ENCODE peak calls at places on chromosomes 13 and 19, in four cellular contexts. W is CD4-positive, alpha-beta T cell; I is psoas muscle; R is right cardiac atrium. O is an unnamed sample.

GRCh38 chr19:5567360-5567970 is at the start of gene TINCR:
- DNase-seq in W (no peak), I (no peak), R (no peak), O (no peak)

GRCh38 chr19:11853358-11853757 is 4.8 kb downstream of the ZNF439 start:
- DNase-seq in W (no peak), I (no peak), R (no peak), O (no peak)

GRCh38 chr13:105196052-105196451 is 1339.4 kb downstream of the EFNB2 start:
- DNase-seq in W (no peak), I (no peak), R (no peak), O (no peak)

GRCh38 chr13:40064723-40065122 is 409.3 kb downstream of the COG6 start:
- DNase-seq in W (no peak), I (no peak), R (no peak), O (no peak)

GRCh38 chr19:53867225-53868090 is at the start of gene MYADM:
- DNase-seq in W (peak; percentile 100), I (peak; percentile 98), R (peak; percentile 100), O (peak; percentile 99)

GRCh38 chr13:84994582-84994981 is 804.6 kb downstream of the SLITRK6 start:
- DNase-seq in W (no peak), I (no peak), R (no peak), O (no peak)

GRCh38 chr19:18764591-18765051 is 26.5 kb downstream of the COMP start:
- DNase-seq in W (no peak), I (no peak), R (no peak), O (no peak)

GRCh38 chr13:79530270-79530669 is 49.3 kb downstream of the NDFIP2 start:
- DNase-seq in W (no peak), I (no peak), R (no peak), O (no peak)

GRCh38 chr19:18606281-18607221 is at the start of gene CRLF1:
- DNase-seq in W (no peak), I (no peak), R (no peak), O (no peak)

GRCh38 chr13:100941811-100942361 is 267.3 kb upstream of the TMTC4 start:
- DNase-seq in W (no peak), I (no peak), R (no peak), O (no peak)

GRCh38 chr19:18023596-18024212 is 15.7 kb downstream of the ARRDC2 start:
- DNase-seq in W (peak; percentile 73), I (peak; percentile 87), R (peak; percentile 96), O (peak; percentile 87)

GRCh38 chr19:49136771-49137171 is 17.4 kb downstream of the PPFIA3 start:
- DNase-seq in W (no peak), I (no peak), R (peak; percentile 96), O (no peak)

GRCh38 chr19:6891761-6892385 is 4.5 kb downstream of the ADGRE1 start:
- DNase-seq in W (no peak), I (no peak), R (no peak), O (no peak)

GRCh38 chr13:42066542-42066941 is 18.1 kb downstream of the DGKH start:
- DNase-seq in W (no peak), I (no peak), R (no peak), O (no peak)

GRCh38 chr13:29887030-29887557 is 36.7 kb upstream of the UBL3 start:
- DNase-seq in W (no peak), I (no peak), R (no peak), O (no peak)

GRCh38 chr19:13078897-13079541 is 23.6 kb downstream of the LYL1 start:
- DNase-seq in W (no peak), I (no peak), R (peak; percentile 73), O (no peak)

DNA sequence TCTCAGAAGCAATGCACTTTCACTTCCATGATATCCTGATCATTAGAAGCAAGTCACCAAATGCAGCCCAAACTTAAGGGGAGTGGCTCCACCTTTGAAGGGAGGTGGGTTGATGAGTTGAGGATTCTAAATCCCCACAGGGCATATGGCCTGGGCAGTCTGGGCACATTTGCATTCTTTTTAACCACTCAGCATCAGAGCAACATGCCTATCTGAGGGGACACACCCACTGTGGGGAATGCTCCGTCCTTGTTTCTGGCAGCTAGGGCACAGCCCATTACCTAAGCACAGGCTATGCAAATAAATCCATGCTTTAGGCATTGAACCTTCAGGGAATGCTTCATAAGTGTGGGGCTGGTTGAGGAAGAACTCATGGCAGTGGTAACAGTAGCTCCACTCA is 12.3 kb upstream of the SACS start:
- DNase-seq in W (no peak), I (no peak), R (no peak), O (no peak)
- H3K27ac ChIP-seq in W (no peak overlapping the region), I (no peak overlapping the region), R (no peak overlapping the region), O (no peak overlapping the region)

DNA sequence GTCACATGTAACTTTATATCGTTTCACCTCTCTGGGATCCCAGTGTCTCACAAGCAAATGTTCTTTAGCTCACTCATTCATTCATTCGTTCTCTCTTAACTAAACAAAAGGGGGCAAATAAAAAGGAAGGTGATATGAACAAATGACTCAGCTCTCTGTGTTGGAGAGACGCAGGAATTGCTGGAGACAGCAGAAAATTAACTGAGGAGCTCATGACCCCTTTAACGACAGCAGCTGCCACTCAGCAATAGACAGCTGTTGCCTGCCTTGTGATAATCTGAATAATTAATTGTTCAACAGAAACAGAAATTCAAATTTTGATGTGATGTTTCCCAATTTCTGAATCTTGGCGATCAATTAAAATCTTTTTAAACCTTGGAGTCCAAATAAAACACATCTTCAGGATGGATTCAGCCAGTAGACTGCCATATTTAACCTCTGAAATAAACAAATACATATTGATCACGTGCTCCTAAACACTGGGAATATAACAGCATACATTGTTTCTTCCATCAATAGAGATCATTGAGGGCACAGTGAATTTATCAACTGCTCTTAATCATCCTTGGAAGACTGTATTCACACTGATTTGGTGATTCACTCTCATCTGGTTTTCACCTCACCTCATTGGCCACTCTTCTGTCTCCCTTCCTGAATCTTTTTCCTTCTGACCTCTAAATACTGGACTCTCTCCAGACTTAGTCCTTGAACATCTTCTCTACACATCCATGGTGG is 63.3 kb downstream of the MBNL2 start:
- DNase-seq in W (no peak), I (no peak), R (no peak), O (no peak)
- H3K27me3 ChIP-seq in W (no peaks in the 10 kb centered on the region), I (no peaks in the 10 kb centered on the region), R (no peaks in the 10 kb centered on the region), O (no peaks in the 10 kb centered on the region)

GRCh38 chr19:58381460-58382220 is 810 bp upstream of the ZNF837 start:
- DNase-seq in W (no peak), I (no peak), R (peak; percentile 61), O (no peak)
- H3K27ac ChIP-seq in W (peak overlapping the region; percentile 76), I (peak overlapping the region; percentile 90), R (peak overlapping the region; percentile 20), O (no peak overlapping the region)

GRCh38 chr19:30224689-30225606 is 147.2 kb upstream of the ZNF536 start:
- DNase-seq in W (no peak), I (no peak), R (peak; percentile 44), O (no peak)
- H3K27me3 ChIP-seq in W (peaks cover 81% of the 10 kb centered on the region), I (no peaks in the 10 kb centered on the region), R (no peaks in the 10 kb centered on the region), O (no peaks in the 10 kb centered on the region)

GRCh38 chr19:1206063-1206732 is 620 bp downstream of the STK11 start:
- DNase-seq in W (no peak), I (no peak), R (no peak), O (no peak)
- H3K27ac ChIP-seq in W (peak overlapping the region; percentile 52), I (peak overlapping the region; percentile 99), R (peak overlapping the region; percentile 81), O (peak overlapping the region; percentile 32)

GRCh38 chr13:111406636-111407035 is 86.2 kb downstream of the TEX29 start:
- DNase-seq in W (no peak), I (no peak), R (no peak), O (no peak)

GRCh38 chr13:111410232-111411021 is 90.0 kb downstream of the TEX29 start:
- DNase-seq in W (no peak), I (no peak), R (no peak), O (no peak)

GRCh38 chr13:111404746-111405145 is 84.3 kb downstream of the TEX29 start:
- DNase-seq in W (no peak), I (no peak), R (no peak), O (no peak)

GRCh38 chr13:111409413-111409812 is 89.0 kb downstream of the TEX29 start:
- DNase-seq in W (no peak), I (no peak), R (no peak), O (peak; percentile 65)

DNA sequence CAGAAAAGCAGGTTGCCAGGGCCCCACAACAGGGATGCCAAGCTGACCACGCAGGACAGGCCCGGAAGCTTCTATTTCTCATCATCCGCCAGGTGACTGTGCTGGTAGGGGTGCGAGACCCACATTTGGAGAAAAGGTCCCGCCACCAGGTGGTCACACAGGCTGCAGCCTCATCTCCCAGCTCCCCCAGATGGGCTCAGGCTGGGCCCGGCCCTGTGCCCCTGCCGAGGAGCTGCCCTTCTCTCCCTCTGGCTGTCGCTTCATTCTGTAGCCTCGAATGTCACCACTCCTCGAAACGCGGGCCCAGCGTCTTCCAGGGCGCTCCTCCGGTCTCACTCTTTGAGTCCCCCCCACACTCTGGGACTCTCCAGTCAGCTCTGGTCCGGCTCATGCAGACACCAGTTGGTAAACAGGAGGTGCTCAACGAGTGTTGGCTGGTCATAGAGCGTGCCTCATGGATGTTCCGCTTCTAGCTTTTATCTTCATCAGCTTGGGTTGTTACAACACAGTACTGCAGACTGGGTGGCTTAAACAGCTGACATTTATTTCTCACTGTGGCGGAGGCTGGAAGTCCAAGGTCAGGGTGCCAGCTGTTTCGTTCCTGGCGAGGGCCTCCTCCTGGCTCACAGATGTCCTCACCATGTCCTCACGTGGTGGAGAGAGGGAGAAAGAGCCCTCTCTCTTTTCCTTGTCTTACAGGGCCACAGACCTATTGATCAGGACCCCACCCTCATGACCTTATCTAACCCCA is 87.1 kb downstream of the TEX29 start:
- DNase-seq in W (no peak), I (no peak), R (no peak), O (no peak)
- H3K27me3 ChIP-seq in W (peaks cover 9% of the 10 kb centered on the region), I (no peaks in the 10 kb centered on the region), R (no peaks in the 10 kb centered on the region), O (no peaks in the 10 kb centered on the region)

GRCh38 chr13:111905609-111905945 is 161.4 kb upstream of the SOX1 start:
- DNase-seq in W (no peak), I (no peak), R (no peak), O (no peak)
- H3K27ac ChIP-seq in W (no peak overlapping the region), I (no peak overlapping the region), R (no peak overlapping the region), O (no peak overlapping the region)

O was measured in aorta.